ENCODE peak calls at places on chromosome 18, in ten cellular contexts. F, T, I, C, L, Z, S, E, G and O are unnamed samples.

GRCh38 chr18:28050561-28050960 is 126.4 kb downstream of the CDH2 start:
- DNase-seq in F (no peak), T (no peak), I (no peak), C (no peak), L (no peak), Z (peak; percentile 50), S (no peak), E (peak; percentile 25), G (no peak), O (no peak)

GRCh38 chr18:63515799-63516198 is 26.4 kb upstream of the SERPINB12 start:
- DNase-seq in F (no peak), T (no peak), I (no peak), C (no peak), L (no peak), Z (no peak), S (no peak), E (no peak), G (no peak), O (no peak)

GRCh38 chr18:74299746-74300145 is 8.0 kb upstream of the CYB5A start:
- DNase-seq in F (no peak), T (no peak), I (no peak), C (peak; percentile 33), L (peak; percentile 45), Z (no peak), S (peak; percentile 79), E (no peak), G (no peak), O (no peak)

GRCh38 chr18:8609711-8610441 is 639 bp downstream of the RAB12 start:
- DNase-seq in F (no peak), T (peak; percentile 22), I (no peak), C (no peak), L (peak; percentile 44), Z (peak; percentile 48), S (no peak), E (no peak), G (no peak), O (no peak)

GRCh38 chr18:48918156-48918555 is 32.6 kb downstream of the SMAD7 start:
- DNase-seq in F (no peak), T (no peak), I (no peak), C (no peak), L (no peak), Z (no peak), S (no peak), E (no peak), G (no peak), O (no peak)

GRCh38 chr18:26056291-26056690 is 34.1 kb downstream of the SS18 start:
- DNase-seq in F (no peak), T (no peak), I (no peak), C (no peak), L (peak; percentile 38), Z (no peak), S (peak; percentile 27), E (peak; percentile 78), G (peak; percentile 71), O (no peak)

GRCh38 chr18:45837283-45838070 is 12.0 kb downstream of the SIGLEC15 start:
- DNase-seq in F (no peak), T (peak; percentile 72), I (peak; percentile 45), C (peak; percentile 37), L (peak; percentile 84), Z (peak; percentile 79), S (peak; percentile 58), E (peak; percentile 58), G (peak; percentile 62), O (peak; percentile 61)

GRCh38 chr18:4455113-4455811 is at the start of gene DLGAP1:
- DNase-seq in F (no peak), T (peak; percentile 64), I (no peak), C (peak; percentile 64), L (no peak), Z (peak; percentile 81), S (peak; percentile 71), E (peak; percentile 4), G (peak; percentile 22), O (peak; percentile 74)

GRCh38 chr18:36693931-36694661 is 134.7 kb downstream of the TPGS2 start:
- DNase-seq in F (no peak), T (no peak), I (peak; percentile 19), C (peak; percentile 33), L (peak; percentile 78), Z (no peak), S (peak; percentile 53), E (peak; percentile 34), G (no peak), O (no peak)

GRCh38 chr18:52963481-52963880 is 623.5 kb downstream of the DCC start:
- DNase-seq in F (no peak), T (no peak), I (no peak), C (no peak), L (no peak), Z (no peak), S (no peak), E (no peak), G (no peak), O (no peak)
- TF ChIP-seq CTCF in F (no peak), T (no peak), I (no peak), C (no peak), L (no peak), Z (no peak), S (no peak), E (no peak), G (no peak), O (no peak)

GRCh38 chr18:22424564-22424963 is 6.8 kb upstream of the CTAGE1 start:
- DNase-seq in F (no peak), T (no peak), I (no peak), C (no peak), L (no peak), Z (no peak), S (no peak), E (peak; percentile 58), G (no peak), O (no peak)

GRCh38 chr18:22428672-22429071 is 11.0 kb upstream of the CTAGE1 start:
- DNase-seq in F (no peak), T (no peak), I (peak; percentile 12), C (no peak), L (peak; percentile 27), Z (no peak), S (peak; percentile 21), E (peak; percentile 43), G (peak; percentile 31), O (no peak)

GRCh38 chr18:22429564-22429963 is 11.8 kb upstream of the CTAGE1 start:
- DNase-seq in F (no peak), T (no peak), I (no peak), C (no peak), L (no peak), Z (no peak), S (no peak), E (no peak), G (no peak), O (no peak)

GRCh38 chr18:22432672-22433137 is 15.0 kb upstream of the CTAGE1 start:
- DNase-seq in F (no peak), T (no peak), I (peak; percentile 70), C (peak; percentile 87), L (peak; percentile 77), Z (no peak), S (peak; percentile 94), E (peak; percentile 85), G (peak; percentile 94), O (no peak)

DNA sequence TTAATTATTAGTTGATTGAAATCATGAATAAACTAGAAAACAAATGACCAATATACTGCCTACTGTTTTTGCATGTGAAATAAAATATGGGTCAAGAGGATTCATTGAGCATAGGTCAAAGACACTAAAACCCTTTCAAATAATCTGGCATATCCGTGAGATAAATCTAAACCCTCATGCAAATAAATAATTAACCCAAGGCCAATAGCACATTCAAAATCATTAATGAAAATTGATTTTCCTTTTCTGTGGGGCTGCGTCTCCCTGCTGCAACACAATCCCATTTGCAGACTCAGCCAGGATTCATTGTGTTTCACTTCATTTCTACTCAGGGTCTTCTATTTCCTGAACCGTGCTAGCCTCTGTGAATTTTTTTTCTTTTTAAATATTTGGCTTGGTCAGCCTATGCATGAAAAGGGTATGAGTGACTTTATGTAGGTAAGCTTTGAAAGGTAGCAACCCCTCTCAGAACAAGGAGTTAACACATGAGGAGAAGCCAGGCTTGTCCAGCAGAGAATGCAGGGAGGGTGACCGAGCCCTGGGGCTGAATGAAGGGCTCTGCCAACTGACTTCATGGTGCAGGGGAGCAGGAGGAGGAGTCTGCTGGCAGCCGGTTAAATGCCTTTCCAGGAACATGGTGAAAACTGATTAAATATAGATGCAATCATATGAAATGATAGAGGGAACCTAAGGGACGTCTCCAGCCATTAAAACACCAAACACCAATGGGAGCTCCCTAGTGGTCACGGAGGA is 10.3 kb upstream of the CTAGE1 start:
- DNase-seq in F (no peak), T (no peak), I (no peak), C (no peak), L (no peak), Z (no peak), S (no peak), E (no peak), G (no peak), O (no peak)
- TF ChIP-seq CTCF in F (no peak), T (no peak), I (no peak), C (no peak), L (no peak), Z (no peak), S (no peak), E (no peak), G (no peak), O (no peak)

DNA sequence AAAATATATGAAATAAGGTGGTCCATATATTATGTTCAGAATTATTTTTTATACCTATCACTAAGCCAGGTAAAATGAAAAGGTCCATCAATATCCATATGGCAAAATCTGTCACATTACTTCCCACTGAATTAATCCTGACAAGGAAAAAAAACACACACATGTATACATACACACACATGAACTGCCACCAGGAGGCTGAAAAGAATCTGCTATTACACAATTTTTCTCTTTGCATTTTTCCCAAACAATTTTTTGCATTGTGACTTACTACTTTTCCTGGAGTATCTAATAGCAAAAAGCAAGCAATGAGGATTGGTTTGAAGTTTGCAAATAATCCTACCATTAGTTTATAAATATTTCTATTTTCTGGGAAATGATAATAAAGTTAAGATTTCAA is 128.2 kb upstream of the CD226 start:
- DNase-seq in F (no peak), T (no peak), I (no peak), C (no peak), L (peak; percentile 26), Z (no peak), S (no peak), E (peak; percentile 38), G (peak; percentile 10), O (no peak)
- TF ChIP-seq CTCF in F (no peak), T (no peak), I (no peak), C (no peak), L (no peak), Z (peak; percentile 59), S (no peak), E (peak; percentile 44), G (peak; percentile 19), O (peak; percentile 39)

GRCh38 chr18:58102020-58102419 is 58.0 kb downstream of the NEDD4L start:
- DNase-seq in F (no peak), T (no peak), I (no peak), C (no peak), L (no peak), Z (no peak), S (no peak), E (no peak), G (no peak), O (no peak)
- TF ChIP-seq CTCF in F (no peak), T (no peak), I (no peak), C (no peak), L (no peak), Z (no peak), S (no peak), E (no peak), G (no peak), O (no peak)

GRCh38 chr18:58995663-58996062 is 131.0 kb downstream of the ZNF532 start:
- DNase-seq in F (no peak), T (no peak), I (no peak), C (no peak), L (no peak), Z (no peak), S (no peak), E (no peak), G (no peak), O (no peak)
- TF ChIP-seq CTCF in F (no peak), T (no peak), I (no peak), C (no peak), L (no peak), Z (no peak), S (no peak), E (no peak), G (no peak), O (no peak)